ENCODE peak calls at places on chromosome 13, in ten cellular contexts. X is GM18507; F is stimulated activated CD4-positive, alpha-beta T cell treated with anti-CD3 and anti-CD28 coated beads, Interleukin-2, amount 100 ng/mL, for 48 hours; E is ovary; S is brain microvascular endothelial cell; Y is naive thymus-derived CD8-positive, alpha-beta T cell; N is lower leg skin; O is D721Med; L is left ventricle myocardium inferior; P is NCI-H2171 treated with DMSO at 0.1 percent for 48 hours. U is an unnamed sample.

GRCh38 chr13:100442095-100442832 is 146.3 kb downstream of the GGACT start:
- DNase-seq in X (no peak), F (no peak), E (no peak), S (no peak), Y (no peak), N (no peak), O (no peak), L (no peak), P (no peak), U (no peak)

GRCh38 chr13:101618440-101619187 is 166.1 kb downstream of the ITGBL1 start:
- DNase-seq in X (no peak), F (no peak), E (no peak), S (no peak), Y (no peak), N (no peak), O (no peak), L (no peak), P (no peak), U (no peak)

GRCh38 chr13:23672616-23673015 is 102.4 kb downstream of the TNFRSF19 start:
- DNase-seq in X (no peak), F (no peak), E (no peak), S (no peak), Y (no peak), N (no peak), O (no peak), L (no peak), P (no peak), U (no peak)

GRCh38 chr13:101429733-101430132 is 13.4 kb upstream of the NALCN start:
- DNase-seq in X (no peak), F (no peak), E (no peak), S (no peak), Y (no peak), N (no peak), O (no peak), L (no peak), P (no peak), U (no peak)

GRCh38 chr13:32669030-32669646 is 82.9 kb downstream of the PDS5B start:
- DNase-seq in X (no peak), F (no peak), E (no peak), S (peak), Y (no peak), N (no peak), O (no peak), L (no peak), P (peak), U (peak)

GRCh38 chr13:106922384-106922783 is 354.4 kb upstream of the ARGLU1 start:
- DNase-seq in X (no peak), F (no peak), E (no peak), S (no peak), Y (no peak), N (no peak), O (no peak), L (no peak), P (no peak), U (no peak)

GRCh38 chr13:38376551-38376950 is 26.9 kb downstream of the UFM1 start:
- DNase-seq in X (no peak), F (no peak), E (no peak), S (no peak), Y (no peak), N (no peak), O (no peak), L (no peak), P (no peak), U (no peak)

GRCh38 chr13:44107357-44108121 is 227.8 kb downstream of the LACC1 start:
- DNase-seq in X (no peak), F (no peak), E (no peak), S (no peak), Y (no peak), N (no peak), O (no peak), L (no peak), P (no peak), U (no peak)

U was measured in GM12864.